ENCODE peak calls at places on chromosomes 4 and X, in eight cellular contexts. V is HFFc6; O is fibroblast of the conjunctiva; D is esophagus muscularis mucosa; X is A549; Q is Kasumi-1; S is stimulated activated CD8-positive, alpha-beta memory T cell treated with anti-CD3 and anti-CD28 coated beads, Interleukin-4, amount 100 ng/mL, for 1 hour; R is psoas muscle. B is an unnamed sample.

GRCh38 chr4:112938461-112939058 is 110.9 kb upstream of the ANK2 start:
- DNase-seq in V (peak; percentile 59), O (peak; percentile 39), D (no peak), X (peak; percentile 22), Q (peak; percentile 83), S (no peak), R (no peak), B (no peak)

GRCh38 chrX:68669872-68670271 is 22.4 kb downstream of the STARD8 start:
- DNase-seq in V (no peak), O (no peak), D (no peak), X (no peak), Q (no peak), S (no peak), R (no peak), B (no peak)

GRCh38 chr4:24979554-24979953 is 51.2 kb downstream of the LGI2 start:
- DNase-seq in V (no peak), O (no peak), D (no peak), X (no peak), Q (peak; percentile 95), S (no peak), R (peak; percentile 65), B (peak; percentile 70)

GRCh38 chr4:126061655-126062054 is 746.9 kb downstream of the FAT4 start:
- DNase-seq in V (no peak), O (no peak), D (no peak), X (no peak), Q (no peak), S (no peak), R (no peak), B (no peak)

GRCh38 chr4:61817071-61817470 is 616.9 kb downstream of the ADGRL3 start:
- DNase-seq in V (no peak), O (no peak), D (no peak), X (no peak), Q (no peak), S (no peak), R (no peak), B (no peak)

GRCh38 chrX:119266364-119266995 is 30.4 kb downstream of the PGRMC1 start:
- DNase-seq in V (peak; percentile 14), O (peak; percentile 5), D (no peak), X (peak; percentile 24), Q (peak; percentile 38), S (no peak), R (no peak), B (no peak)

GRCh38 chrX:101265869-101266428 is 25.2 kb downstream of the TAF7L start:
- DNase-seq in V (peak; percentile 61), O (no peak), D (no peak), X (no peak), Q (no peak), S (no peak), R (no peak), B (no peak)

GRCh38 chr4:62126064-62126732 is 926.1 kb downstream of the ADGRL3 start:
- DNase-seq in V (no peak), O (no peak), D (no peak), X (no peak), Q (no peak), S (no peak), R (no peak), B (no peak)

GRCh38 chr4:98448923-98449322 is 187.7 kb downstream of the RAP1GDS1 start:
- DNase-seq in V (no peak), O (no peak), D (no peak), X (no peak), Q (peak; percentile 30), S (no peak), R (no peak), B (no peak)

GRCh38 chr4:139084425-139085093 is 69.0 kb downstream of the NOCT start:
- DNase-seq in V (no peak), O (no peak), D (no peak), X (peak; percentile 60), Q (peak; percentile 63), S (no peak), R (no peak), B (no peak)

GRCh38 chr4:100421356-100421978 is 96.4 kb downstream of the EMCN start:
- DNase-seq in V (peak; percentile 63), O (peak; percentile 49), D (no peak), X (peak; percentile 3), Q (peak; percentile 73), S (no peak), R (no peak), B (no peak)

GRCh38 chr4:5774416-5775056 is 63.5 kb downstream of the EVC start:
- DNase-seq in V (no peak), O (no peak), D (no peak), X (no peak), Q (no peak), S (no peak), R (no peak), B (peak; percentile 24)

GRCh38 chrX:7330971-7331746 is 183.2 kb upstream of the PUDP start:
- DNase-seq in V (peak; percentile 92), O (peak; percentile 83), D (no peak), X (no peak), Q (no peak), S (no peak), R (no peak), B (peak; percentile 51)

GRCh38 chrX:11557120-11557519 is 108.6 kb downstream of the ARHGAP6 start:
- DNase-seq in V (peak; percentile 75), O (peak; percentile 30), D (no peak), X (peak; percentile 3), Q (no peak), S (no peak), R (no peak), B (no peak)

GRCh38 chrX:97672138-97672537 is 788.4 kb downstream of the RPA4 start:
- DNase-seq in V (no peak), O (no peak), D (no peak), X (no peak), Q (no peak), S (no peak), R (no peak), B (no peak)

GRCh38 chrX:68929332-68930150 is 100.7 kb downstream of the EFNB1 start:
- DNase-seq in V (peak; percentile 41), O (peak; percentile 44), D (no peak), X (no peak), Q (no peak), S (no peak), R (peak; percentile 69), B (no peak)

GRCh38 chrX:14064632-14065432 is 35.1 kb upstream of the GEMIN8 start:
- DNase-seq in V (no peak), O (no peak), D (no peak), X (peak; percentile 55), Q (no peak), S (no peak), R (no peak), B (no peak)